ENCODE peak calls at places on chromosomes 5 and 9, in five cellular contexts. One of them, this sample, is unnamed.

GRCh38 chr5:56024810-56025302 is 30.1 kb upstream of the IL6ST start:
- DNase-seq in left ventricle myocardium inferior: no peak
- DNase-seq in tibial artery: no peak
- DNase-seq in tibial nerve: no peak
- DNase-seq in kidney: no peak
- DNase-seq in this sample: no peak

GRCh38 chr9:116959775-116960174 is 272.7 kb downstream of the TRIM32 start:
- DNase-seq in left ventricle myocardium inferior: no peak
- DNase-seq in tibial artery: no peak
- DNase-seq in tibial nerve: no peak
- DNase-seq in kidney: peak; percentile 50
- DNase-seq in this sample: no peak

GRCh38 chr5:57195060-57195459 is 21.2 kb downstream of the GPBP1 start:
- DNase-seq in left ventricle myocardium inferior: no peak
- DNase-seq in tibial artery: no peak
- DNase-seq in tibial nerve: no peak
- DNase-seq in kidney: no peak
- DNase-seq in this sample: no peak

GRCh38 chr5:73947876-73948275 is 321.9 kb downstream of the ARHGEF28 start:
- DNase-seq in left ventricle myocardium inferior: no peak
- DNase-seq in tibial artery: no peak
- DNase-seq in tibial nerve: no peak
- DNase-seq in kidney: no peak
- DNase-seq in this sample: no peak

GRCh38 chr5:102554728-102555127 is 55.9 kb upstream of the SLCO6A1 start:
- DNase-seq in left ventricle myocardium inferior: no peak
- DNase-seq in tibial artery: no peak
- DNase-seq in tibial nerve: no peak
- DNase-seq in kidney: no peak
- DNase-seq in this sample: no peak

GRCh38 chr5:132484386-132484715 is 6.2 kb downstream of the IRF1 start:
- DNase-seq in left ventricle myocardium inferior: peak; percentile 7
- DNase-seq in tibial artery: peak; percentile 16
- DNase-seq in tibial nerve: no peak
- DNase-seq in kidney: no peak
- DNase-seq in this sample: no peak

GRCh38 chr9:109276469-109277440 is 44.1 kb downstream of the EPB41L4B start:
- DNase-seq in left ventricle myocardium inferior: no peak
- DNase-seq in tibial artery: no peak
- DNase-seq in tibial nerve: no peak
- DNase-seq in kidney: no peak
- DNase-seq in this sample: no peak

GRCh38 chr5:74020488-74020887 is 394.5 kb downstream of the ARHGEF28 start:
- DNase-seq in left ventricle myocardium inferior: no peak
- DNase-seq in tibial artery: no peak
- DNase-seq in tibial nerve: no peak
- DNase-seq in kidney: no peak
- DNase-seq in this sample: peak; percentile 51

GRCh38 chr5:116574682-116575634 is at the start of gene SEMA6A:
- DNase-seq in left ventricle myocardium inferior: peak; percentile 92
- DNase-seq in tibial artery: peak; percentile 83
- DNase-seq in tibial nerve: peak; percentile 65
- DNase-seq in kidney: peak; percentile 97
- DNase-seq in this sample: peak; percentile 86

GRCh38 chr5:80141681-80142080 is 106.5 kb downstream of the THBS4 start:
- DNase-seq in left ventricle myocardium inferior: no peak
- DNase-seq in tibial artery: no peak
- DNase-seq in tibial nerve: no peak
- DNase-seq in kidney: no peak
- DNase-seq in this sample: no peak

GRCh38 chr5:24045034-24045433 is 537.6 kb downstream of the PRDM9 start:
- DNase-seq in left ventricle myocardium inferior: no peak
- DNase-seq in tibial artery: no peak
- DNase-seq in tibial nerve: no peak
- DNase-seq in kidney: no peak
- DNase-seq in this sample: no peak

GRCh38 chr9:100933656-100934055 is 94.9 kb upstream of the PLPPR1 start:
- DNase-seq in left ventricle myocardium inferior: no peak
- DNase-seq in tibial artery: no peak
- DNase-seq in tibial nerve: no peak
- DNase-seq in kidney: no peak
- DNase-seq in this sample: no peak

GRCh38 chr9:90919883-90920282 is 118.3 kb downstream of the SYK start:
- DNase-seq in left ventricle myocardium inferior: peak; percentile 48
- DNase-seq in tibial artery: peak; percentile 55
- DNase-seq in tibial nerve: no peak
- DNase-seq in kidney: no peak
- DNase-seq in this sample: no peak

GRCh38 chr5:34719029-34719428 is 62.9 kb downstream of the RAI14 start:
- DNase-seq in left ventricle myocardium inferior: no peak
- DNase-seq in tibial artery: no peak
- DNase-seq in tibial nerve: no peak
- DNase-seq in kidney: no peak
- DNase-seq in this sample: no peak

GRCh38 chr5:127153031-127153430 is 79.7 kb upstream of the C5orf63 start:
- DNase-seq in left ventricle myocardium inferior: no peak
- DNase-seq in tibial artery: no peak
- DNase-seq in tibial nerve: no peak
- DNase-seq in kidney: no peak
- DNase-seq in this sample: no peak

GRCh38 chr9:133995012-133995896 is 3.1 kb upstream of the VAV2 start:
- DNase-seq in left ventricle myocardium inferior: no peak
- DNase-seq in tibial artery: no peak
- DNase-seq in tibial nerve: no peak
- DNase-seq in kidney: peak; percentile 65
- DNase-seq in this sample: no peak

GRCh38 chr5:94366811-94367210 is 251.6 kb downstream of the KIAA0825 start:
- DNase-seq in left ventricle myocardium inferior: no peak
- DNase-seq in tibial artery: no peak
- DNase-seq in tibial nerve: no peak
- DNase-seq in kidney: no peak
- DNase-seq in this sample: no peak
- H3K27ac ChIP-seq in left ventricle myocardium inferior: no peak overlapping the region
- H3K27ac ChIP-seq in tibial artery: no peak overlapping the region
- H3K27ac ChIP-seq in tibial nerve: no peak overlapping the region
- H3K27ac ChIP-seq in kidney: no peak overlapping the region
- H3K27ac ChIP-seq in this sample: no peak overlapping the region

DNA sequence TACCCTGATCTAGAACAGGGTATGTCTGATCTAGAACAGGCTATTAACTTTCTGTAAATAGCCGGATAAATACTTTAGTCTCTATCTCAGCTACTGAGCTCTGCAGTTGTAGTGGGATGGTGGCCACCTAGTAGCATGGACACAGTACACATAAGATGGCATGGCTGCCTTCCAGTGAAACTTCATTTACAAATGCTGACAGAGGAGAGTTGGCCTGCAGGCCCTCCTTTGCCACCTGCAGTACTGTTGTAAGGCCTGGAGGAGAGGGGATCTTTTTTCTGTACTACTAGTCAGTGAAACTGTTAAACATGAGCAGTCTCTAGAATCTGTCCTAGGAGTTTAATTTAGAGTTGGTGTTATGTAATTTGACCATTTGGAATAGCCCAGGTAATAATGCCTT is 86.0 kb downstream of the TRIO start:
- DNase-seq in left ventricle myocardium inferior: no peak
- DNase-seq in tibial artery: no peak
- DNase-seq in tibial nerve: no peak
- DNase-seq in kidney: no peak
- DNase-seq in this sample: no peak
- TF ChIP-seq CTCF in left ventricle myocardium inferior: peak; percentile 32
- TF ChIP-seq CTCF in tibial artery: no peak
- TF ChIP-seq CTCF in tibial nerve: no peak
- TF ChIP-seq CTCF in kidney: no peak
- TF ChIP-seq CTCF in this sample: no peak

GRCh38 chr9:33300546-33300945 is 10.2 kb downstream of the NFX1 start:
- DNase-seq in left ventricle myocardium inferior: no peak
- DNase-seq in tibial artery: no peak
- DNase-seq in tibial nerve: no peak
- DNase-seq in kidney: no peak
- DNase-seq in this sample: no peak
- H3K4me1 ChIP-seq in left ventricle myocardium inferior: peaks cover 64% of the 10 kb centered on the region
- H3K4me1 ChIP-seq in tibial artery: peaks cover 20% of the 10 kb centered on the region
- H3K4me1 ChIP-seq in tibial nerve: peaks cover 52% of the 10 kb centered on the region
- H3K4me1 ChIP-seq in kidney: peaks cover 11% of the 10 kb centered on the region
- H3K4me1 ChIP-seq in this sample: peaks cover 37% of the 10 kb centered on the region

GRCh38 chr5:124411089-124411488 is 335.4 kb downstream of the ZNF608 start:
- DNase-seq in left ventricle myocardium inferior: no peak
- DNase-seq in tibial artery: no peak
- DNase-seq in tibial nerve: no peak
- DNase-seq in kidney: no peak
- DNase-seq in this sample: no peak
- H3K27ac ChIP-seq in left ventricle myocardium inferior: no peak overlapping the region
- H3K27ac ChIP-seq in tibial artery: no peak overlapping the region
- H3K27ac ChIP-seq in tibial nerve: no peak overlapping the region
- H3K27ac ChIP-seq in kidney: no peak overlapping the region
- H3K27ac ChIP-seq in this sample: no peak overlapping the region

GRCh38 chr5:163473613-163474243 is 13.3 kb downstream of the HMMR start:
- DNase-seq in left ventricle myocardium inferior: no peak
- DNase-seq in tibial artery: no peak
- DNase-seq in tibial nerve: no peak
- DNase-seq in kidney: no peak
- DNase-seq in this sample: no peak
- TF ChIP-seq CTCF in left ventricle myocardium inferior: peak; percentile 39
- TF ChIP-seq CTCF in tibial artery: peak; percentile 41
- TF ChIP-seq CTCF in tibial nerve: peak; percentile 36
- TF ChIP-seq CTCF in kidney: peak; percentile 19
- TF ChIP-seq CTCF in this sample: peak; percentile 23

GRCh38 chr5:137191179-137191578 is 307.9 kb downstream of the SPOCK1 start:
- DNase-seq in left ventricle myocardium inferior: no peak
- DNase-seq in tibial artery: no peak
- DNase-seq in tibial nerve: no peak
- DNase-seq in kidney: no peak
- DNase-seq in this sample: no peak
- H3K4me1 ChIP-seq in left ventricle myocardium inferior: no peaks in the 10 kb centered on the region
- H3K4me1 ChIP-seq in tibial artery: no peaks in the 10 kb centered on the region
- H3K4me1 ChIP-seq in tibial nerve: no peaks in the 10 kb centered on the region
- H3K4me1 ChIP-seq in kidney: no peaks in the 10 kb centered on the region
- H3K4me1 ChIP-seq in this sample: no peaks in the 10 kb centered on the region

GRCh38 chr9:89353989-89354388 is 35.7 kb downstream of the SECISBP2 start:
- DNase-seq in left ventricle myocardium inferior: no peak
- DNase-seq in tibial artery: no peak
- DNase-seq in tibial nerve: no peak
- DNase-seq in kidney: no peak
- DNase-seq in this sample: no peak
- H3K27ac ChIP-seq in left ventricle myocardium inferior: no peak overlapping the region
- H3K27ac ChIP-seq in tibial artery: no peak overlapping the region
- H3K27ac ChIP-seq in tibial nerve: no peak overlapping the region
- H3K27ac ChIP-seq in kidney: no peak overlapping the region
- H3K27ac ChIP-seq in this sample: no peak overlapping the region

GRCh38 chr5:180790020-180790419 is 12.6 kb downstream of the MGAT1 start:
- DNase-seq in left ventricle myocardium inferior: no peak
- DNase-seq in tibial artery: no peak
- DNase-seq in tibial nerve: no peak
- DNase-seq in kidney: no peak
- DNase-seq in this sample: no peak
- TF ChIP-seq CTCF in left ventricle myocardium inferior: no peak
- TF ChIP-seq CTCF in tibial artery: no peak
- TF ChIP-seq CTCF in tibial nerve: no peak
- TF ChIP-seq CTCF in kidney: no peak
- TF ChIP-seq CTCF in this sample: no peak

GRCh38 chr5:177431317-177432142 is 5.1 kb downstream of the GRK6 start:
- DNase-seq in left ventricle myocardium inferior: peak; percentile 36
- DNase-seq in tibial artery: no peak
- DNase-seq in tibial nerve: no peak
- DNase-seq in kidney: peak; percentile 86
- DNase-seq in this sample: peak; percentile 75
- H3K4me1 ChIP-seq in left ventricle myocardium inferior: peaks cover 43% of the 10 kb centered on the region
- H3K4me1 ChIP-seq in tibial artery: peaks cover 12% of the 10 kb centered on the region
- H3K4me1 ChIP-seq in tibial nerve: peaks cover 50% of the 10 kb centered on the region
- H3K4me1 ChIP-seq in kidney: peaks cover 11% of the 10 kb centered on the region
- H3K4me1 ChIP-seq in this sample: peaks cover 58% of the 10 kb centered on the region

DNA sequence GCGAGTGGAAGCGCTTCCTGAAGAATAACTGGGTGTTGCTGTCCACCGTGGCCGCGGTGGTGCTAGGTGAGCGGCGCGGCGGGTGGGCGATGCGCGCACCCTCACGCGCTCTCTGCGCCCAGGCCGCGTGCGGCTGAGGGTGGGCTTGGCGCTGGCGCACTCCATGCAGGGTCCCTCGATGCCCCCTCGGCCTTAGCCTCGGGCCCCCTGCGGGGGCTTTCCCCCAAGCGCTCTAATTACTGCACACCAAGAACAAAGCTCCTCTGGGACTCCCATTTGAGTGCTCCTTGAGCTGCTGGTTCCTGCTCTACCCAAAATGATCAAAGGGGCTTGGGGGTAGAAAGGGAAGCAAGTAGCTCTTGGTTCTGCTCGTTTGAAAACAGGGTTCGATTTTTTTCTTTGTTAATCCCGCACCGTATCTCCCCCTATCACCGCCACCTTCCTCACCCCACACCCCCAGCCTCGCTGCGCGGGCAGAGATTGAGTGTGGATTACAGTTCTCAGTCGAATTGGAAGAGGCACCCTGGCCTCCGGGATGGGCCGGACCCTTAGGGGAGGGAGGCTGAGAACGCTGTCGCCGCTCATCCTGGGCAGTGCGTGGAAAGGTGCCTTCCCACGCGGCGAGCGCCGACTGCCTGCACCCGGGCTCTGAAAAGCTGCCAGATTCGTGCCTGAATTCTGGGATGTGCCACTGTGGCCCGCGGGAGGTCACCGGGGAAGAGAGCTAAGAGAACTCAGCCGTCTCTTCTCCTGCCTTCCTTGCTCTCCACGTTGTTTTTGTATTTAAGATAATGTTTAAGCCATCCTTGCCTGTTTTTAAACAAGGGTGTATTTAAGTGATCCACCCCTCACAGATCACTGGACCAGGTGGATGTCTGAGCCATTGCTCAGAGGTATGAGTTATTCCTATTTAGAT is 695 bp downstream of the SLC1A1 start:
- DNase-seq in left ventricle myocardium inferior: no peak
- DNase-seq in tibial artery: no peak
- DNase-seq in tibial nerve: peak; percentile 15
- DNase-seq in kidney: peak; percentile 75
- DNase-seq in this sample: no peak
- H3K27ac ChIP-seq in left ventricle myocardium inferior: peak overlapping the region; percentile 75
- H3K27ac ChIP-seq in tibial artery: peak overlapping the region; percentile 84
- H3K27ac ChIP-seq in tibial nerve: peak overlapping the region; percentile 34
- H3K27ac ChIP-seq in kidney: peak overlapping the region; percentile 57
- H3K27ac ChIP-seq in this sample: peak overlapping the region; percentile 78

This sample was measured in lower lobe of right lung.